ENCODE peak calls at places on chromosomes 2 and 18, in five cellular contexts. One of them, this sample, is unnamed.

GRCh38 chr2:224222976-224223375 is 178.9 kb downstream of the FAM124B start:
- DNase-seq in IMR-90: no peak
- DNase-seq in K562: no peak
- DNase-seq in GM12878: no peak
- DNase-seq in SK-N-SH: no peak
- DNase-seq in this sample: no peak

GRCh38 chr18:12015697-12016062 is 34.4 kb downstream of the IMPA2 start:
- DNase-seq in SK-N-SH: no peak
- DNase-seq in K562: no peak
- DNase-seq in GM12878: no peak
- DNase-seq in IMR-90: peak
- DNase-seq in this sample: no peak

GRCh38 chr2:120133572-120134244 is 89.5 kb downstream of the TMEM185B start:
- DNase-seq in K562: no peak
- DNase-seq in GM12878: no peak
- DNase-seq in SK-N-SH: no peak
- DNase-seq in IMR-90: no peak
- DNase-seq in this sample: no peak

GRCh38 chr2:6231166-6231565 is 539.0 kb downstream of the SOX11 start:
- DNase-seq in K562: no peak
- DNase-seq in IMR-90: no peak
- DNase-seq in SK-N-SH: no peak
- DNase-seq in GM12878: no peak
- DNase-seq in this sample: no peak

GRCh38 chr18:51149605-51150429 is 47.7 kb downstream of the MEX3C start:
- DNase-seq in SK-N-SH: no peak
- DNase-seq in IMR-90: peak
- DNase-seq in K562: no peak
- DNase-seq in GM12878: no peak
- DNase-seq in this sample: peak

GRCh38 chr2:174436351-174436750 is 40.8 kb downstream of the SCRN3 start:
- DNase-seq in IMR-90: peak
- DNase-seq in K562: no peak
- DNase-seq in GM12878: no peak
- DNase-seq in SK-N-SH: no peak
- DNase-seq in this sample: no peak

GRCh38 chr2:164943289-164943688 is 12.0 kb downstream of the SLC38A11 start:
- DNase-seq in GM12878: no peak
- DNase-seq in IMR-90: no peak
- DNase-seq in SK-N-SH: no peak
- DNase-seq in K562: no peak
- DNase-seq in this sample: no peak

GRCh38 chr2:185108588-185108987 is 510.3 kb downstream of the ZNF804A start:
- DNase-seq in SK-N-SH: no peak
- DNase-seq in GM12878: no peak
- DNase-seq in K562: no peak
- DNase-seq in IMR-90: no peak
- DNase-seq in this sample: no peak

GRCh38 chr2:21890041-21890440 is 766.3 kb downstream of the TDRD15 start:
- DNase-seq in K562: no peak
- DNase-seq in IMR-90: no peak
- DNase-seq in GM12878: no peak
- DNase-seq in SK-N-SH: no peak
- DNase-seq in this sample: no peak

GRCh38 chr2:144084114-144084661 is 435.7 kb downstream of the ZEB2 start:
- DNase-seq in IMR-90: peak
- DNase-seq in SK-N-SH: no peak
- DNase-seq in K562: no peak
- DNase-seq in GM12878: no peak
- DNase-seq in this sample: peak

DNA sequence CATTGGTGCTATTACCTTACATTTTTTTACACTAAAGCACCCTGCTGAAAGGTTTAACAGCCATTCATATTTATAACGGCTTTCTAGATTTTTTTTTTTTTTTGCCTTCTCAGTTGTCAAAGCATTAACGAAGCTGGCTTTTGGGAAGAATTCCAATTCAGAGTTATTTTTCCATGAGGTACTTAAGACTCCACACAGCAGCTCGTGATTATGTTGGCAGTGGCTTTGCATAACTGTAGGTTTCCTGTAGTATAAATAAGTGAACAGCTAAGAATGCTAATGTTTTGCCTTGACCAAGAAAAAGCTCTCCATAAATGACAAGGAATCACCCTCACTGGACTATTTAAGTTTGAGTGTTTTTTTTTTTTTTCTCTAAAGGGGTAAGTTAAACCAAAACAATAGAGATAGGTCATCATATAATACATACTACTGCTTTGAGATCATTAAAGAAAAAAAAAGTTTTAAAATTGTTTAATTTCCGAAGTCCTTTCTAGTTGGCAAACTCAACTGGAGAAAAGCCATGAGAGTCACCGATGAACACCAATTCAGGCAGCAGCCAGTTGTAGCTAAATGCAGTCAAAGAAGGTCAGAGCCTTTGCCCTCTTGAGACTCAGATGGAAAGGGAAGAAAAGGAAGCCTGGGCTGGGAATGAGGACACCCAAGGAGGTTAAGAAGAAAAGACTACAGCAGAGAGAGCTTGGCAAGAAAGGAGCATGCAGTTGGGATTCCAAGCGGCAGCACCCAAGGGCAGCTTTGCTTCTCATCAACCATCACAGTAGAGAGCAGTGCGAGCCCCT is 187.4 kb upstream of the NCKAP5 start:
- DNase-seq in SK-N-SH: no peak
- DNase-seq in K562: no peak
- DNase-seq in GM12878: no peak
- DNase-seq in IMR-90: peak
- DNase-seq in this sample: no peak
- TF ChIP-seq RCOR1 in SK-N-SH: no peak
- TF ChIP-seq RCOR1 in K562: no peak
- TF ChIP-seq RCOR1 in GM12878: no peak
- TF ChIP-seq RCOR1 in IMR-90: no peak
- TF ChIP-seq RCOR1 in this sample: no peak

DNA sequence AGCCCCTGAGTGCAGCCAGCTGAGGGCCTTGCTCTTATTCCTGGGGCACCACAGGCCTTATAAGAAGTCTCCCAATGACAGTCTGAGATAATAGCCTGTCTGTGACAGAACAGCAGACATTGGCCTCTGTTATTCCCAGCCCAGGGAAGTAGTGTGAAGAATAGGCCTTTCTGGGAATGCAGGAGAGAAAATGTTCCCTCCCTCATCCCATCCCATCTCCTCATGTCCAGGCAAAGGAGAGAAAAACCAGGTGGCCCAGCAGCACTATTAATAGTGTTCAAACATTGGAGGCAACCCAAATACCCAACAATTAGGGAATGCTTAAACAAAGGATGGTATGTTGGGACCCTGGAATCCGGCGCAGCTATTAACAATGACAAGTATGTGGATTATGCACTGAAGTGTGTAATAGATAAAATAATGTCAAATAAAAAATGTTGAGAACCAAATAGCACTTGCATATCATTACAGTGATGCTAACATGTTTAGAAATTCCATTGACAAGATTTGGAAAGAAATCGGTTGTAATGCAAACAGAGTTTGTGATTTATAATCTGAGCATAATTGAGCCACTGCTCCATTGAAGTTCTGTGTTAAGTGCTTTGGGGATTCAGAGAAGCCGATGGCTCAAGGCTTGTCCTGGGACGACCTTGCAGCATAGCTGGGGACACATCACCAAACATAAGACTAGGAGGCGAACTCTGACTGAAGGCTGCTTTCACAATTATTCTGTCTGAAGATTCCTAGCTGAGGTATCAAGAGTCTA is 69.3 kb downstream of the LBH start:
- DNase-seq in IMR-90: peak
- DNase-seq in K562: no peak
- DNase-seq in SK-N-SH: peak
- DNase-seq in GM12878: no peak
- DNase-seq in this sample: peak
- TF ChIP-seq SMC3 in IMR-90: peak
- TF ChIP-seq SMC3 in K562: no peak
- TF ChIP-seq SMC3 in SK-N-SH: no peak
- TF ChIP-seq SMC3 in GM12878: no peak
- TF ChIP-seq SMC3 in this sample: peak

DNA sequence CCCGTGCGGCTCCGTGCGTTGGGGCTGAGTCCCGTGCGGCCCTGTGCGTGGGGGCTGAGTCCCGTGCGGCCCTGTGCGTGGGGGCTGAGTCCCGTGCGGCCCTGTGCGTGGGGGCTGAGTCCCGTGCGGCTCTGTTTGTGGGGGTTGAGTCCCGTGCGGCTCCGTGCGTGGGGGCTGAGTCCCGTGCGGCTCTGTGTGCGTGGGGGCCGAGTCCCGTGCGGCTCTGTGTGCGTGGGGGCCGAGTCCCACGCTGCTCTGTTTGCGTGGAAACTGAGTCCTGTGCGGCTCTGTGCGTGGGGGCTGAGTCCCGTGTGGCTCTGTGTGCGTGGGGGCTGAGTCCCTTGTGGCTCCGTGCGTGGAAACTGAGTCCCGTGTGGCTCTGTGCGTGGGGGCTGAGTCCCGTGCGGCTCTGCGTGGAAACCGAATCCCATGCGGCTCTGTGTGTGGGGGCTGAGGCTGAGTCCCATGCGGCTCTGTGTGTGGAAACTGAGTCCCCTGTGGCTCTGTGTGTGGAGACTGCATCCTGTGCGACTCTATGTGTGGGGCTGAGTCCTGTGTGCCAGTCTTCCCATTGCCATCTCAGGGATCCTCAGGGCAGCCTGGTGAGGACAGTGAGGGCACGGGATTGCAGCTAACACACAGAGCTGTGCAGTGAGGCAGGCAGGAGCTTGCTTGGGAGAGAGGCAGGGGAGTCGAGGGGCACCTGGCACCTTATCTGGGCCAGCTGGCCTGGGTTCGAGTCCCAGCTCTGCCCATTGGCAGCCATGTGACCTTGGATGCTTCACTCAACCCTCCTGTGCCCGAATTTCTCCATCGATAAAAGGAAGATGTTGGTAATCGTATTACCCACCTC is 44.5 kb downstream of the LDLRAD4 start:
- DNase-seq in IMR-90: no peak
- DNase-seq in GM12878: no peak
- DNase-seq in K562: no peak
- DNase-seq in SK-N-SH: no peak
- DNase-seq in this sample: no peak
- TF ChIP-seq RCOR1 in IMR-90: no peak
- TF ChIP-seq RCOR1 in GM12878: no peak
- TF ChIP-seq RCOR1 in K562: no peak
- TF ChIP-seq RCOR1 in SK-N-SH: no peak
- TF ChIP-seq RCOR1 in this sample: no peak

GRCh38 chr2:1454346-1454745 is 41.1 kb downstream of the TPO start:
- DNase-seq in GM12878: no peak
- DNase-seq in SK-N-SH: no peak
- DNase-seq in IMR-90: no peak
- DNase-seq in K562: no peak
- DNase-seq in this sample: no peak

GRCh38 chr2:1450935-1451334 is 37.7 kb downstream of the TPO start:
- DNase-seq in GM12878: no peak
- DNase-seq in SK-N-SH: no peak
- DNase-seq in K562: no peak
- DNase-seq in IMR-90: no peak
- DNase-seq in this sample: no peak

GRCh38 chr2:1455466-1455865 is 42.2 kb downstream of the TPO start:
- DNase-seq in K562: no peak
- DNase-seq in SK-N-SH: no peak
- DNase-seq in GM12878: no peak
- DNase-seq in IMR-90: no peak
- DNase-seq in this sample: no peak

GRCh38 chr2:1451451-1451850 is 38.2 kb downstream of the TPO start:
- DNase-seq in SK-N-SH: no peak
- DNase-seq in GM12878: no peak
- DNase-seq in IMR-90: no peak
- DNase-seq in K562: no peak
- DNase-seq in this sample: no peak

GRCh38 chr2:1453561-1453960 is 40.3 kb downstream of the TPO start:
- DNase-seq in GM12878: no peak
- DNase-seq in SK-N-SH: no peak
- DNase-seq in IMR-90: no peak
- DNase-seq in K562: no peak
- DNase-seq in this sample: no peak
- TF ChIP-seq SMC3 in GM12878: no peak
- TF ChIP-seq SMC3 in SK-N-SH: no peak
- TF ChIP-seq SMC3 in IMR-90: no peak
- TF ChIP-seq SMC3 in K562: no peak
- TF ChIP-seq SMC3 in this sample: no peak

DNA sequence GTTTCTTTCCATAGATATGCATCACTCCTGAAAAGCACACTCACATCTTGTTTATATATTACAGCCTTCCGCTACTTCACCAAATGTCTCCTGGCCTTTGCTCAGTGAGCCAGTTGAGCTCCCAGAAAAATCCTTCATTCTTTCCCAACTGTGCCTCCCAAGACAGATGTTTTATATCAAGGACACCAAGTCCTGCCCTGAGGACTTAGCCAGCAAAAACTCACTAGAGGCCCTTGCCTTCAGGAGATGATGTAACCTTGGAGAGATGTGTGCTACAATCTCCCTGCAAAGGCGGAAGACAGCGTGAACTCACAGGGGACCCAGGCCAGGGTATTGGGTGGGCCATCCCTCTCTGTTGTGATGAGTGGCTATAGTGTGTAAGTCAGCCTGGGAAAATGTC is 86.1 kb upstream of the CTAGE1 start:
- DNase-seq in SK-N-SH: no peak
- DNase-seq in K562: no peak
- DNase-seq in IMR-90: peak
- DNase-seq in GM12878: no peak
- DNase-seq in this sample: no peak
- TF ChIP-seq RCOR1 in SK-N-SH: no peak
- TF ChIP-seq RCOR1 in K562: no peak
- TF ChIP-seq RCOR1 in IMR-90: no peak
- TF ChIP-seq RCOR1 in GM12878: no peak
- TF ChIP-seq RCOR1 in this sample: no peak

DNA sequence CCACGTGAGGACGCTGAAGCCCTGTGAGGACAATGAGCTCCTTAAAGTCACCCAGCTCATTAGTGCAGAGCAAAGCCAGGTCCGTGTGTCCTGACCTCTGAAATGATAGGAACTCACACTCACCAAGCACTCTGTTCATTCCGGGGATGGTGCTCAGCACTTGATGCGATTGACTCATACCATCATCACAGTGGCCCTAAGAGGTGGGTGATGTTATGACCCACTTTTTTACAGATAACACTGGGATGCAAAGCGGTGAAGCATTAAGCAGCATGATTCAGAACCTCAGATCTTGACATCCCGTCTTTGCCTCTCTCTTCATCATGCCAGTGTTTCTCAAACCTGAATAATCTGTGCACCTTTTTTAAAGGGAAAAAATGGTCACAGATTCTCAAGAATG is 234.8 kb downstream of the ALPK2 start:
- DNase-seq in K562: no peak
- DNase-seq in SK-N-SH: no peak
- DNase-seq in GM12878: no peak
- DNase-seq in IMR-90: peak
- DNase-seq in this sample: no peak
- TF ChIP-seq SMC3 in K562: no peak
- TF ChIP-seq SMC3 in SK-N-SH: no peak
- TF ChIP-seq SMC3 in GM12878: no peak
- TF ChIP-seq SMC3 in IMR-90: no peak
- TF ChIP-seq SMC3 in this sample: no peak

This sample was measured in A549.